ENCODE peak calls at places on chromosomes 2 and 18, in ten cellular contexts. F is AG10803, K is bronchial epithelial cell, U is H7, O is hepatocyte, G is fibroblast of lung, A is endodermal cell, Z is astrocyte of the spinal cord, Q is psoas muscle, J is left lung. N is an unnamed sample.

GRCh38 chr2:149383340-149383739 is 53.0 kb downstream of the LYPD6 start:
- DNase-seq in F (peak), K (peak), U (no peak), O (no peak), G (peak), A (no peak), Z (peak), Q (no peak), J (no peak), N (peak)

GRCh38 chr2:12764075-12764722 is 47.5 kb downstream of the TRIB2 start:
- DNase-seq in F (peak), K (peak), U (no peak), O (no peak), G (peak), A (no peak), Z (peak), Q (no peak), J (no peak), N (peak)

GRCh38 chr2:176931588-176932563 is 280.7 kb upstream of the HNRNPA3 start:
- DNase-seq in F (peak), K (peak), U (no peak), O (peak), G (peak), A (no peak), Z (peak), Q (no peak), J (no peak), N (peak)

GRCh38 chr18:69152436-69152835 is 248.3 kb upstream of the DOK6 start:
- DNase-seq in F (no peak), K (no peak), U (no peak), O (no peak), G (no peak), A (no peak), Z (no peak), Q (no peak), J (no peak), N (no peak)

GRCh38 chr2:42288811-42289210 is 72.2 kb downstream of the COX7A2L start:
- DNase-seq in F (no peak), K (no peak), U (no peak), O (no peak), G (no peak), A (no peak), Z (no peak), Q (no peak), J (no peak), N (no peak)

GRCh38 chr2:99949530-99949929 is 192.9 kb downstream of the AFF3 start:
- DNase-seq in F (no peak), K (no peak), U (no peak), O (no peak), G (no peak), A (no peak), Z (no peak), Q (no peak), J (no peak), N (no peak)

GRCh38 chr2:218255441-218255840 is 5.4 kb upstream of the GPBAR1 start:
- DNase-seq in F (peak), K (peak), U (no peak), O (no peak), G (peak), A (no peak), Z (peak), Q (no peak), J (no peak), N (no peak)

GRCh38 chr2:83234291-83234690 is 1224.8 kb downstream of the SUCLG1 start:
- DNase-seq in F (no peak), K (no peak), U (no peak), O (no peak), G (no peak), A (no peak), Z (no peak), Q (no peak), J (no peak), N (no peak)

GRCh38 chr2:56117764-56118163 is 66.0 kb upstream of the CCDC85A start:
- DNase-seq in F (no peak), K (peak), U (peak), O (no peak), G (no peak), A (peak), Z (no peak), Q (no peak), J (no peak), N (no peak)

GRCh38 chr2:237171396-237171795 is 85.7 kb downstream of the COPS8 start:
- DNase-seq in F (peak), K (peak), U (no peak), O (peak), G (peak), A (no peak), Z (peak), Q (no peak), J (no peak), N (peak)

GRCh38 chr18:10526211-10526949 is 553 bp downstream of the NAPG start:
- DNase-seq in F (peak), K (no peak), U (peak), O (peak), G (peak), A (peak), Z (no peak), Q (peak), J (peak), N (no peak)

GRCh38 chr2:199230091-199230490 is 227.6 kb downstream of the SATB2 start:
- DNase-seq in F (peak), K (no peak), U (no peak), O (no peak), G (no peak), A (no peak), Z (no peak), Q (no peak), J (no peak), N (peak)

GRCh38 chr18:63131106-63131943 is 188.2 kb downstream of the BCL2 start:
- DNase-seq in F (peak), K (peak), U (peak), O (peak), G (peak), A (peak), Z (peak), Q (no peak), J (no peak), N (peak)

GRCh38 chr18:26215247-26215970 is 10.8 kb upstream of the TAF4B start:
- DNase-seq in F (no peak), K (no peak), U (no peak), O (no peak), G (no peak), A (no peak), Z (no peak), Q (no peak), J (no peak), N (no peak)

GRCh38 chr18:56309104-56309503 is 329.3 kb downstream of the TXNL1 start:
- DNase-seq in F (no peak), K (peak), U (no peak), O (no peak), G (no peak), A (no peak), Z (no peak), Q (no peak), J (no peak), N (no peak)

GRCh38 chr18:9779630-9780029 is 71.5 kb downstream of the RAB31 start:
- DNase-seq in F (peak), K (peak), U (no peak), O (peak), G (peak), A (peak), Z (no peak), Q (no peak), J (no peak), N (peak)

GRCh38 chr2:84808279-84808678 is 72.6 kb downstream of the TRABD2A start:
- DNase-seq in F (no peak), K (no peak), U (no peak), O (no peak), G (peak), A (no peak), Z (no peak), Q (no peak), J (no peak), N (no peak)

GRCh38 chr2:174210861-174211260 is 37.5 kb downstream of the OLA1 start:
- DNase-seq in F (no peak), K (no peak), U (no peak), O (no peak), G (no peak), A (no peak), Z (no peak), Q (no peak), J (no peak), N (no peak)

GRCh38 chr2:194896871-194897270 is 760.2 kb upstream of the SLC39A10 start:
- DNase-seq in F (no peak), K (no peak), U (no peak), O (no peak), G (no peak), A (no peak), Z (no peak), Q (no peak), J (no peak), N (no peak)

GRCh38 chr2:122643725-122644329 is 888.4 kb downstream of the TSN start:
- DNase-seq in F (peak), K (peak), U (no peak), O (peak), G (peak), A (no peak), Z (peak), Q (no peak), J (no peak), N (peak)

GRCh38 chr2:163753721-163754120 is 17.9 kb upstream of the FIGN start:
- DNase-seq in F (no peak), K (no peak), U (no peak), O (no peak), G (no peak), A (no peak), Z (no peak), Q (no peak), J (no peak), N (peak)

GRCh38 chr18:36075862-36076587 is 8.7 kb upstream of the RPRD1A start:
- DNase-seq in F (peak), K (peak), U (no peak), O (peak), G (peak), A (no peak), Z (peak), Q (no peak), J (no peak), N (peak)

GRCh38 chr2:8653485-8653884 is 28.4 kb upstream of the ID2 start:
- DNase-seq in F (no peak), K (no peak), U (no peak), O (no peak), G (no peak), A (no peak), Z (no peak), Q (no peak), J (no peak), N (no peak)

GRCh38 chr2:127067620-127068350 is 39.2 kb downstream of the BIN1 start:
- DNase-seq in F (peak), K (peak), U (peak), O (peak), G (peak), A (peak), Z (peak), Q (peak), J (no peak), N (peak)

GRCh38 chr2:85468704-85469349 is 50.3 kb downstream of the SH2D6 start:
- DNase-seq in F (peak), K (peak), U (peak), O (peak), G (peak), A (peak), Z (peak), Q (no peak), J (no peak), N (peak)

GRCh38 chr2:7801212-7801611 is 880.6 kb upstream of the ID2 start:
- DNase-seq in F (no peak), K (no peak), U (no peak), O (no peak), G (no peak), A (no peak), Z (no peak), Q (no peak), J (no peak), N (no peak)

GRCh38 chr2:110994250-110994961 is 126.3 kb upstream of the BCL2L11 start:
- DNase-seq in F (peak), K (no peak), U (no peak), O (no peak), G (peak), A (no peak), Z (no peak), Q (no peak), J (no peak), N (peak)

GRCh38 chr18:24212939-24213338 is 74.1 kb downstream of the CABYR start:
- DNase-seq in F (peak), K (peak), U (no peak), O (peak), G (peak), A (no peak), Z (peak), Q (no peak), J (no peak), N (peak)

GRCh38 chr2:63817382-63817781 is 24.3 kb upstream of the UGP2 start:
- DNase-seq in F (no peak), K (no peak), U (no peak), O (no peak), G (no peak), A (no peak), Z (no peak), Q (no peak), J (no peak), N (no peak)

GRCh38 chr2:39570130-39570555 is 95.6 kb upstream of the TMEM178A start:
- DNase-seq in F (no peak), K (no peak), U (no peak), O (no peak), G (no peak), A (no peak), Z (no peak), Q (no peak), J (no peak), N (no peak)

GRCh38 chr18:2955966-2956521 is 56.9 kb downstream of the LPIN2 start:
- DNase-seq in F (peak), K (no peak), U (no peak), O (no peak), G (no peak), A (no peak), Z (no peak), Q (no peak), J (no peak), N (peak)
- H3K4me3 ChIP-seq in F (peak), K (no peak), U (no peak), O (no peak), G (no peak), A (no peak), Z (no peak), Q (no peak), J (no peak), N (no peak)

GRCh38 chr2:169771612-169772011 is 27.1 kb upstream of the SSB start:
- DNase-seq in F (no peak), K (no peak), U (no peak), O (peak), G (no peak), A (no peak), Z (no peak), Q (no peak), J (no peak), N (no peak)
- H3K4me3 ChIP-seq in F (no peak), K (no peak), U (no peak), O (no peak), G (no peak), A (no peak), Z (no peak), Q (no peak), J (no peak), N (no peak)

DNA sequence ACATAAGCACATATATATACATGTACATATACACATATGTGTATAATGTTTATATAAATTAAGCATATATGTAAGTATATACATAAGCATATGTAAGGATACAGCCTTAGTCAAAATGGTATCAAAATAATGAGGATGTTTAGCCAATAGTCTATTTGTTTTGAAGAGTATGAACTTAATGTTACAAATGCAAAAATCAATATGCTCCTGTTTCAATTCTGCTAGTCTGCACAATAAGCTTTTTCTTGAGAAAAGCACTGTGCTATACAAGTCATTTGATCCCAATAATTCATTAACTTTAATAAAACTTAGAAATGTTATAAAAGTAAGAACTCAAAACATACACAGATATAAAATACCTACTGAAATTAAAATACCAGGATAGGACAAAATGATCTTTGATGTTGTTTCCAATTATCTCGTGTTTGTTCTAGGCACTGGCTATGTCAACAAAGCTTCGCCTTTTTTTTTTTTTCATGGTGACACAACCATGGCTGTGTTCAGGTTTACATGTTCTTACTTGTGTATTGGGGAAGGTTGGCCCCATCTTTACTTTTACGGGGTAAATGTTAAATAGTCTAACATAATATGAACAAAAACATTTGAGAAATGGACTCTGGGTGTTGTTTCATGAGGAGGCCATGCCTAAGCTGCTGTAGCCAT is 271.1 kb upstream of the CDH19 start:
- DNase-seq in F (no peak), K (peak), U (no peak), O (no peak), G (no peak), A (no peak), Z (no peak), Q (no peak), J (no peak), N (no peak)
- H3K4me3 ChIP-seq in F (no peak), K (no peak), U (no peak), O (no peak), G (no peak), A (no peak), Z (no peak), Q (no peak), J (no peak), N (no peak)

DNA sequence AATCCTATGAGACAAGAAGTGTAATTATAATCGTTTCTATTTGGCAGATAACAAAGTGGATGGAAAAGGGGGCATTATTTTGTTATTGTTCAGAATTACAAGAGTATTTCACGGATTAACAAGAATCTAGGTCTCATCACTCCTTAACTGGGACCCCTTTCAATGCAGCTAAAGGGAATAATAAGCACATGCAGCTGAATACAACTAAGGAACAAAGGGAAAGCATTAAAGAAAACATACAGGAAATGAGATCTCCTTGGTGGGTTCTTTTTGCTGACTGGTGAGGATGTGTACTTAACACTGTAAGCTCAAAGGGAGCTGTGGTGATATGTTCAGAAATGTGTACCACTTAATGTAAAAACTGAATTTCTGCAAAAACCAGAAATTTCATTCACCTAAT is 140.5 kb upstream of the WDSUB1 start:
- DNase-seq in F (no peak), K (no peak), U (no peak), O (no peak), G (no peak), A (no peak), Z (no peak), Q (no peak), J (no peak), N (no peak)
- H3K4me3 ChIP-seq in F (no peak), K (no peak), U (no peak), O (no peak), G (no peak), A (no peak), Z (no peak), Q (no peak), J (no peak), N (no peak)

GRCh38 chr2:239309398-239310245 is 91.2 kb downstream of the HDAC4 start:
- DNase-seq in F (no peak), K (no peak), U (no peak), O (no peak), G (no peak), A (peak), Z (no peak), Q (no peak), J (no peak), N (no peak)
- H3K4me3 ChIP-seq in F (peak), K (no peak), U (no peak), O (no peak), G (peak), A (no peak), Z (no peak), Q (peak), J (peak), N (peak)

DNA sequence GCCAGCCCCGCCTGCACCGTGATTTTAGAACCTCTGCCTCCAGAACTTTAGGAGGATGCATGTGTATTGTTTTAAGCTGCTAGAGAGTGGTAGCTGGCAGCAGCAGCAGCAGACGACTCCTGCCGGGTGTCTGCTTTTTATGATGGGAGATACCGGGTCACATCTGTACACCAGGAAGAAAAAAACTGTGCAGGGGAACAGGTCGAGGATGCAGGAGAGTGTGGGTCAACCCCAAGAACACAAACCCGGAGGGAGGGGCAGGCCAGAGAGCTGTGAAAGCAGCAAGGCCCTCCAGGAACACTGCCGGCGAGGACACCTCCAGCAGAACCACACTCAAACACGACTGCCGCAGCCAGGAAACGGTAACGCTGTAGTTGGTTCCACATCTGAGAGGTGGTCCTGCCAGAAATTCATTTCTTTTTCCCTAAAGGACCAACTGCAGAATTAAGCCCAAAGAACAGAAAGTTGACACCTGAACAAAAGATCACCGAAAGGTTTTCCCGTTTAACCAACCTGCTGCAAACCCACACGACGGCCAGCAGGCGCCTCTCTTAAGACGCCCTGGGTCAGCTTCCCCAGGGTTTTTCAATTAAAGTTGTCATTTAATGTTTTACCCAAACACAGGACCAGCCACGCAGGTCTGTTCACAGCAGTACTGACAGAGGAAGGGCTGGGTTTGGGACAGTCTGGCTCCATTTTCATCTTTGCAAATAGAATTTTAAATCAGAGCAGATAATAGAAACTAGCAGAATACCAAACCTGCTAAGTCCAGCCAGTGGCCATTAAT is 60.5 kb downstream of the NDUFA10 start:
- DNase-seq in F (no peak), K (no peak), U (peak), O (no peak), G (no peak), A (peak), Z (no peak), Q (no peak), J (no peak), N (no peak)
- H3K4me3 ChIP-seq in F (no peak), K (no peak), U (no peak), O (no peak), G (no peak), A (no peak), Z (no peak), Q (no peak), J (no peak), N (no peak)

GRCh38 chr2:240818543-240819403 is 1.2 kb downstream of the KIF1A start:
- DNase-seq in F (no peak), K (no peak), U (peak), O (peak), G (no peak), A (peak), Z (no peak), Q (no peak), J (peak), N (no peak)
- H3K4me3 ChIP-seq in F (no peak), K (no peak), U (peak), O (peak), G (no peak), A (peak), Z (no peak), Q (peak), J (no peak), N (no peak)